ENCODE peak calls at places on chromosomes 3 and 15, in four cellular contexts. I is psoas muscle, S is HCT116, L is IMR-90. J is an unnamed sample.

GRCh38 chr3:29212789-29213433 is 68.0 kb upstream of the RBMS3 start:
- DNase-seq in I (no peak), S (no peak), L (no peak), J (no peak)

GRCh38 chr3:196179380-196180308 is 31.6 kb downstream of the ZDHHC19 start:
- DNase-seq in I (peak; percentile 79), S (no peak), L (peak; percentile 77), J (peak; percentile 51)

GRCh38 chr3:24837601-24838000 is 343.0 kb upstream of the THRB start:
- DNase-seq in I (no peak), S (no peak), L (no peak), J (no peak)

GRCh38 chr3:14831916-14832430 is 13.2 kb downstream of the FGD5 start:
- DNase-seq in I (no peak), S (no peak), L (no peak), J (no peak)

GRCh38 chr3:139677341-139678155 is at the start of gene NMNAT3:
- DNase-seq in I (peak; percentile 90), S (peak; percentile 84), L (peak; percentile 7), J (peak; percentile 94)

GRCh38 chr3:155342344-155342743 is 48.9 kb upstream of the STRIT1 start:
- DNase-seq in I (no peak), S (no peak), L (no peak), J (no peak)

GRCh38 chr3:189900578-189900977 is 220.1 kb downstream of the P3H2 start:
- DNase-seq in I (no peak), S (no peak), L (no peak), J (no peak)

GRCh38 chr3:141796436-141797166 is 33.4 kb downstream of the GRK7 start:
- DNase-seq in I (no peak), S (no peak), L (no peak), J (peak; percentile 55)

GRCh38 chr15:63291507-63291906 is 14.1 kb downstream of the APH1B start:
- DNase-seq in I (no peak), S (no peak), L (peak; percentile 90), J (no peak)

GRCh38 chr3:60645801-60646200 is 605.5 kb downstream of the FHIT start:
- DNase-seq in I (no peak), S (no peak), L (no peak), J (no peak)

GRCh38 chr15:40873625-40874561 is at the start of gene RHOV:
- DNase-seq in I (peak; percentile 66), S (peak; percentile 67), L (peak; percentile 29), J (peak; percentile 63)

GRCh38 chr3:134333522-134334181 is 40.6 kb downstream of the AMOTL2 start:
- DNase-seq in I (no peak), S (no peak), L (peak; percentile 70), J (no peak)

GRCh38 chr3:190554197-190554596 is 40.3 kb downstream of the IL1RAP start:
- DNase-seq in I (no peak), S (no peak), L (no peak), J (no peak)

GRCh38 chr3:51384145-51384729 is 854 bp upstream of the MANF start:
- DNase-seq in I (no peak), S (no peak), L (no peak), J (no peak)

GRCh38 chr3:55749036-55749435 is 261.9 kb upstream of the WNT5A start:
- DNase-seq in I (no peak), S (no peak), L (no peak), J (no peak)

GRCh38 chr3:98282205-98282604 is at the start of gene OR5H2:
- DNase-seq in I (no peak), S (no peak), L (no peak), J (no peak)

GRCh38 chr3:111895079-111895478 is 36.0 kb downstream of the PHLDB2 start:
- DNase-seq in I (no peak), S (peak; percentile 75), L (peak; percentile 76), J (no peak)

GRCh38 chr15:32993285-32993684 is 201.2 kb downstream of the FMN1 start:
- DNase-seq in I (no peak), S (no peak), L (no peak), J (no peak)

GRCh38 chr3:106438916-106439315 is 570.1 kb upstream of the CBLB start:
- DNase-seq in I (no peak), S (no peak), L (no peak), J (no peak)

GRCh38 chr15:41695750-41696436 is 35.7 kb downstream of the MGA start:
- DNase-seq in I (no peak), S (peak; percentile 24), L (peak; percentile 73), J (no peak)

GRCh38 chr3:143037867-143038266 is 36.5 kb downstream of the U2SURP start:
- DNase-seq in I (no peak), S (no peak), L (no peak), J (no peak)

GRCh38 chr3:56379723-56380287 is 88.5 kb downstream of the ERC2 start:
- DNase-seq in I (no peak), S (no peak), L (no peak), J (no peak)

GRCh38 chr3:167711439-167711838 is 23.3 kb downstream of the PDCD10 start:
- DNase-seq in I (no peak), S (no peak), L (no peak), J (no peak)

GRCh38 chr3:69746119-69746518 is 6.9 kb downstream of the MITF start:
- DNase-seq in I (no peak), S (no peak), L (peak; percentile 71), J (no peak)

GRCh38 chr3:4983739-4984510 is 4.7 kb downstream of the BHLHE40 start:
- DNase-seq in I (peak; percentile 74), S (peak; percentile 73), L (peak; percentile 92), J (peak; percentile 82)

GRCh38 chr3:146454796-146455195 is 14.6 kb downstream of the PLSCR2 start:
- DNase-seq in I (no peak), S (no peak), L (peak; percentile 27), J (no peak)

GRCh38 chr15:59137566-59137965 is 32.6 kb downstream of the CCNB2 start:
- DNase-seq in I (no peak), S (no peak), L (no peak), J (no peak)

GRCh38 chr15:59131456-59131855 is 26.5 kb downstream of the CCNB2 start:
- DNase-seq in I (no peak), S (no peak), L (no peak), J (no peak)

GRCh38 chr15:59133921-59134427 is 29.0 kb downstream of the CCNB2 start:
- DNase-seq in I (no peak), S (no peak), L (no peak), J (no peak)

GRCh38 chr15:59131955-59132562 is 27.1 kb downstream of the CCNB2 start:
- DNase-seq in I (no peak), S (no peak), L (no peak), J (no peak)
- H3K36me3 ChIP-seq in I (peaks cover 4% of the 10 kb centered on the region), S (peaks cover 29% of the 10 kb centered on the region), L (peaks cover 30% of the 10 kb centered on the region), J (peaks cover 7% of the 10 kb centered on the region)

DNA sequence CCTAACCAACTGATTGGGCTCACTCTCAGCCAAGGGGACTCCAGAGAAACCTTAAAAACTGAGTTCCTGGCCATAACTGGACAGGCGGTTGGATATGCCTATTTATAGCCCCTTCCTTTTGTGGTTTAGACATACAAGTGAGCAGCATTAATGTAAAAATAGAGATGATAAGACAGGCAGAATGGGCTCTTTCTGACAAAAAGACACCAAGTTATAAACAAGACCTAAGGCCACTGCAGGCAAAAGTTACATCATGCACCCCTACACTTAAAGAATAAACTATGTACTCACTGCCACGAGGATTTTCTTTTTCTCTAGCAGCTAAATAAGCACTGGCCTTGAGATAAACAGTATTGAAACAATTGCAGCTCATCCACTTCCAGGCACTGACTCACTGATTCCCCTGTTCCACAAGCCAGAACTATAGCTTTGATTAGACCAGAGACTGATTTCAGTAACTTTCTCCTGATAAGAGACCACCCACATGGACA is 30.1 kb downstream of the SUCNR1 start:
- DNase-seq in I (no peak), S (no peak), L (peak; percentile 93), J (no peak)
- H3K4me1 ChIP-seq in I (peaks cover 4% of the 10 kb centered on the region), S (no peaks in the 10 kb centered on the region), L (peaks cover 29% of the 10 kb centered on the region), J (peaks cover 18% of the 10 kb centered on the region)

DNA sequence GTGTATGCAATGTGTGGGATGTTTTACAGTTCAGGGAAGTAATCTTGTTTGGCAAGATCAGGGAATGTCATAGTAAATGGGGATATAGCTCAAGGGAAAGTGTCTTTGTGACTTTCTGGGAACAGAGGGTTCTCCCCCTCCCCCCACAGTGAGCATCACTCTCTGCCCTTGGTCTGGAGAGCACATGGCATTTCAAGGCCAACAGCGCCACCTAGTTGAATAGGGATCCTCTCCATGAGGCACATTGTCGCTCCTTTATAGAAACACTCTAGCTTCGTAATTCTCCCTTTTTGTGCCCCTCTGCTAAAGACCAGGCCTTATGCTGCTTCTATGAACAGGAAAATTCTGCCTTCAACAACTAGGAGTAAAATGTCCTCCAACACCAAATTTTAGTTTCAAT is 37.1 kb upstream of the ARNT2 start:
- DNase-seq in I (no peak), S (peak; percentile 45), L (peak; percentile 7), J (no peak)
- H3K27ac ChIP-seq in I (no peak overlapping the region), S (no peak overlapping the region), L (no peak overlapping the region), J (no peak overlapping the region)

DNA sequence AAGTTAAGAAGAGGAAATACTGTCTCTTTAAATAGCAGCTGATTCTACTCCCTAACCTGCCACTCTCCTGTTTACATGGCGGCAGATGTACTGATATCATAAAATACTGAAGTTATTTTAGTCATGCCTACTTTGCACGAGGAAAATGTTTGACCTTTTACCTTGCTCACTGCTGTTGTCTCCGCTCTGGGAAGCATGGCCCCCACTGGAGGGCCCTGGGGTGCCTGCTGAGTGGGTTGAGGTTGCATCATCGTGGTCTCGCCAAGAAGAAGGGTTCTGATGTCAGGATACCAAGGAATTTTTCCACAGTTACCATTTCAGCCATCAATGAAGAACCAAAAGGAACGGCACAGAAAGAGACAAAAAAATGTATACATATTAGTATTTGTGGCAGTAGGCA is 16.7 kb downstream of the MEIS2 start:
- DNase-seq in I (no peak), S (no peak), L (no peak), J (no peak)
- H3K36me3 ChIP-seq in I (no peaks in the 10 kb centered on the region), S (no peaks in the 10 kb centered on the region), L (peaks cover 22% of the 10 kb centered on the region), J (peaks cover 3% of the 10 kb centered on the region)

DNA sequence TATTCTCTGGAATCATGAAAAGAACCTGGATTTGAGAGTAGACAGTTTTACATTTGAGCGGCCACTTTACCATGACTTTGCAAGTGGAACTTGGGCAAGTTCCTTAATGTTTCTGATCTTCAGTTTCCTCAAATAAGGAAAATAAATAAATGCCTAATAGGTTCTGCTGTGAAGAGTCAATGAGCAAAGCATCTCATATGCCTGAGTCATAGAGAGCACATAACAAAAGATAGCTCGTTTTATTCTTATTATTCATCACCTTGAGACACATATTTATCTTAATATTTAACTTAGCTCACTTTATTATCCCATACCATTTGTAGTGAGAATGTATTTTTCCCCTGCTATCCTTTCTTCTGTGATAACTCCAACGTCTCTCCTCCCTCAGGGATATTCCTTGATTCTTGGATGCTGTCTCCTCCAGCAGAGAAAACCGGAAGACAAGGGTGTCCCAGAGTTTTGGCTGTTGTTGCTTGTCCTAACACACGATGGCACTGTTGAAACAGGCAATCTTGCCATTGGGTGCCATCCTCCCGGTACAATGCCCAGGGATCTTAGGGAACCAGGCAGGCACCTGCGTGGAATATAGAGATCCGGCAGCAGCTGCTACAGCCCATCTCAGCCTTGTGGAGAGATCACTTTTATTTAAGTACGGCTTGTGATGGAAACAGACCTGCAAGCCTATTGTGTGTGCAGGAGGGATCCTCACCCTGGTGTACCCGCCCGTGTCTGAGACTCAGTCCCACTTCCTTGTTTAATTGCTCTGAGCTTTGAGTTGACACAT is 33.3 kb upstream of the VPS33B start:
- DNase-seq in I (no peak), S (peak; percentile 75), L (peak; percentile 55), J (no peak)
- H3K4me1 ChIP-seq in I (no peaks in the 10 kb centered on the region), S (no peaks in the 10 kb centered on the region), L (peaks cover 2% of the 10 kb centered on the region), J (no peaks in the 10 kb centered on the region)